ENCODE peak calls at places on chromosomes 12 and 14, in nine cellular contexts. One of them, this sample, is unnamed.

GRCh38 chr12:113577464-113578121 is 105.9 kb upstream of the LHX5 start:
- DNase-seq in Calu3: no peak
- DNase-seq in body of pancreas: no peak
- DNase-seq in B cell: no peak
- DNase-seq in WTC11: no peak
- DNase-seq in activated naive CD4-positive, alpha-beta T cell treated with anti-CD3 and anti-CD28 coated beads, Interleukin-2, amount 50 U/mL, for 72 hours: no peak
- DNase-seq in stimulated activated CD8-positive, alpha-beta memory T cell treated with anti-CD3 and anti-CD28 coated beads, Interleukin-4, amount 100 ng/mL, for 24 hours: no peak
- DNase-seq in stimulated activated naive CD8-positive, alpha-beta T cell treated with anti-CD3 and anti-CD28 coated beads, Interleukin-15, amount 100 ng/mL, for 72 hours: no peak
- DNase-seq in ELR: no peak
- DNase-seq in this sample: no peak

GRCh38 chr14:34331728-34332623 is 130.1 kb downstream of the SPTSSA start:
- DNase-seq in Calu3: peak; percentile 84
- DNase-seq in body of pancreas: peak; percentile 69
- DNase-seq in B cell: peak; percentile 43
- DNase-seq in WTC11: peak; percentile 80
- DNase-seq in activated naive CD4-positive, alpha-beta T cell treated with anti-CD3 and anti-CD28 coated beads, Interleukin-2, amount 50 U/mL, for 72 hours: peak; percentile 72
- DNase-seq in stimulated activated CD8-positive, alpha-beta memory T cell treated with anti-CD3 and anti-CD28 coated beads, Interleukin-4, amount 100 ng/mL, for 24 hours: peak; percentile 25
- DNase-seq in stimulated activated naive CD8-positive, alpha-beta T cell treated with anti-CD3 and anti-CD28 coated beads, Interleukin-15, amount 100 ng/mL, for 72 hours: peak; percentile 61
- DNase-seq in ELR: peak; percentile 64
- DNase-seq in this sample: peak; percentile 54

GRCh38 chr14:100297320-100298300 is 8.6 kb downstream of the SLC25A29 start:
- DNase-seq in Calu3: no peak
- DNase-seq in body of pancreas: peak; percentile 80
- DNase-seq in B cell: peak; percentile 82
- DNase-seq in WTC11: no peak
- DNase-seq in activated naive CD4-positive, alpha-beta T cell treated with anti-CD3 and anti-CD28 coated beads, Interleukin-2, amount 50 U/mL, for 72 hours: no peak
- DNase-seq in stimulated activated CD8-positive, alpha-beta memory T cell treated with anti-CD3 and anti-CD28 coated beads, Interleukin-4, amount 100 ng/mL, for 24 hours: no peak
- DNase-seq in stimulated activated naive CD8-positive, alpha-beta T cell treated with anti-CD3 and anti-CD28 coated beads, Interleukin-15, amount 100 ng/mL, for 72 hours: no peak
- DNase-seq in ELR: peak; percentile 47
- DNase-seq in this sample: no peak

GRCh38 chr14:69204753-69205152 is 13.5 kb downstream of the EXD2 start:
- DNase-seq in Calu3: no peak
- DNase-seq in body of pancreas: no peak
- DNase-seq in B cell: no peak
- DNase-seq in WTC11: no peak
- DNase-seq in activated naive CD4-positive, alpha-beta T cell treated with anti-CD3 and anti-CD28 coated beads, Interleukin-2, amount 50 U/mL, for 72 hours: no peak
- DNase-seq in stimulated activated CD8-positive, alpha-beta memory T cell treated with anti-CD3 and anti-CD28 coated beads, Interleukin-4, amount 100 ng/mL, for 24 hours: no peak
- DNase-seq in stimulated activated naive CD8-positive, alpha-beta T cell treated with anti-CD3 and anti-CD28 coated beads, Interleukin-15, amount 100 ng/mL, for 72 hours: no peak
- DNase-seq in ELR: peak; percentile 34
- DNase-seq in this sample: no peak

GRCh38 chr12:132238487-132239248 is 90.7 kb downstream of the GALNT9 start:
- DNase-seq in Calu3: peak; percentile 39
- DNase-seq in body of pancreas: no peak
- DNase-seq in B cell: no peak
- DNase-seq in WTC11: no peak
- DNase-seq in activated naive CD4-positive, alpha-beta T cell treated with anti-CD3 and anti-CD28 coated beads, Interleukin-2, amount 50 U/mL, for 72 hours: no peak
- DNase-seq in stimulated activated CD8-positive, alpha-beta memory T cell treated with anti-CD3 and anti-CD28 coated beads, Interleukin-4, amount 100 ng/mL, for 24 hours: no peak
- DNase-seq in stimulated activated naive CD8-positive, alpha-beta T cell treated with anti-CD3 and anti-CD28 coated beads, Interleukin-15, amount 100 ng/mL, for 72 hours: peak; percentile 23
- DNase-seq in ELR: no peak
- DNase-seq in this sample: no peak

GRCh38 chr14:87014854-87015253 is 978.1 kb downstream of the GALC start:
- DNase-seq in Calu3: no peak
- DNase-seq in body of pancreas: no peak
- DNase-seq in B cell: no peak
- DNase-seq in WTC11: no peak
- DNase-seq in activated naive CD4-positive, alpha-beta T cell treated with anti-CD3 and anti-CD28 coated beads, Interleukin-2, amount 50 U/mL, for 72 hours: no peak
- DNase-seq in stimulated activated CD8-positive, alpha-beta memory T cell treated with anti-CD3 and anti-CD28 coated beads, Interleukin-4, amount 100 ng/mL, for 24 hours: no peak
- DNase-seq in stimulated activated naive CD8-positive, alpha-beta T cell treated with anti-CD3 and anti-CD28 coated beads, Interleukin-15, amount 100 ng/mL, for 72 hours: no peak
- DNase-seq in ELR: no peak
- DNase-seq in this sample: peak; percentile 8

GRCh38 chr12:110804406-110804805 is 42.4 kb upstream of the CCDC63 start:
- DNase-seq in Calu3: no peak
- DNase-seq in body of pancreas: no peak
- DNase-seq in B cell: no peak
- DNase-seq in WTC11: no peak
- DNase-seq in activated naive CD4-positive, alpha-beta T cell treated with anti-CD3 and anti-CD28 coated beads, Interleukin-2, amount 50 U/mL, for 72 hours: no peak
- DNase-seq in stimulated activated CD8-positive, alpha-beta memory T cell treated with anti-CD3 and anti-CD28 coated beads, Interleukin-4, amount 100 ng/mL, for 24 hours: no peak
- DNase-seq in stimulated activated naive CD8-positive, alpha-beta T cell treated with anti-CD3 and anti-CD28 coated beads, Interleukin-15, amount 100 ng/mL, for 72 hours: no peak
- DNase-seq in ELR: no peak
- DNase-seq in this sample: no peak

GRCh38 chr14:29906256-29906885 is 21.3 kb downstream of the PRKD1 start:
- DNase-seq in Calu3: peak; percentile 57
- DNase-seq in body of pancreas: peak; percentile 65
- DNase-seq in B cell: no peak
- DNase-seq in WTC11: no peak
- DNase-seq in activated naive CD4-positive, alpha-beta T cell treated with anti-CD3 and anti-CD28 coated beads, Interleukin-2, amount 50 U/mL, for 72 hours: no peak
- DNase-seq in stimulated activated CD8-positive, alpha-beta memory T cell treated with anti-CD3 and anti-CD28 coated beads, Interleukin-4, amount 100 ng/mL, for 24 hours: no peak
- DNase-seq in stimulated activated naive CD8-positive, alpha-beta T cell treated with anti-CD3 and anti-CD28 coated beads, Interleukin-15, amount 100 ng/mL, for 72 hours: no peak
- DNase-seq in ELR: peak; percentile 47
- DNase-seq in this sample: no peak

GRCh38 chr12:12499909-12500604 is 62.6 kb downstream of the DUSP16 start:
- DNase-seq in Calu3: no peak
- DNase-seq in body of pancreas: no peak
- DNase-seq in B cell: no peak
- DNase-seq in WTC11: no peak
- DNase-seq in activated naive CD4-positive, alpha-beta T cell treated with anti-CD3 and anti-CD28 coated beads, Interleukin-2, amount 50 U/mL, for 72 hours: no peak
- DNase-seq in stimulated activated CD8-positive, alpha-beta memory T cell treated with anti-CD3 and anti-CD28 coated beads, Interleukin-4, amount 100 ng/mL, for 24 hours: no peak
- DNase-seq in stimulated activated naive CD8-positive, alpha-beta T cell treated with anti-CD3 and anti-CD28 coated beads, Interleukin-15, amount 100 ng/mL, for 72 hours: no peak
- DNase-seq in ELR: no peak
- DNase-seq in this sample: no peak

GRCh38 chr12:26275313-26276257 is 80.2 kb downstream of the SSPN start:
- DNase-seq in Calu3: no peak
- DNase-seq in body of pancreas: no peak
- DNase-seq in B cell: no peak
- DNase-seq in WTC11: no peak
- DNase-seq in activated naive CD4-positive, alpha-beta T cell treated with anti-CD3 and anti-CD28 coated beads, Interleukin-2, amount 50 U/mL, for 72 hours: no peak
- DNase-seq in stimulated activated CD8-positive, alpha-beta memory T cell treated with anti-CD3 and anti-CD28 coated beads, Interleukin-4, amount 100 ng/mL, for 24 hours: no peak
- DNase-seq in stimulated activated naive CD8-positive, alpha-beta T cell treated with anti-CD3 and anti-CD28 coated beads, Interleukin-15, amount 100 ng/mL, for 72 hours: no peak
- DNase-seq in ELR: peak; percentile 24
- DNase-seq in this sample: no peak

GRCh38 chr12:101166866-101167265 is 43.2 kb downstream of the SLC5A8 start:
- DNase-seq in Calu3: no peak
- DNase-seq in body of pancreas: no peak
- DNase-seq in B cell: no peak
- DNase-seq in WTC11: no peak
- DNase-seq in activated naive CD4-positive, alpha-beta T cell treated with anti-CD3 and anti-CD28 coated beads, Interleukin-2, amount 50 U/mL, for 72 hours: no peak
- DNase-seq in stimulated activated CD8-positive, alpha-beta memory T cell treated with anti-CD3 and anti-CD28 coated beads, Interleukin-4, amount 100 ng/mL, for 24 hours: no peak
- DNase-seq in stimulated activated naive CD8-positive, alpha-beta T cell treated with anti-CD3 and anti-CD28 coated beads, Interleukin-15, amount 100 ng/mL, for 72 hours: no peak
- DNase-seq in ELR: no peak
- DNase-seq in this sample: no peak

GRCh38 chr12:91274886-91275285 is 92.3 kb upstream of the DCN start:
- DNase-seq in Calu3: no peak
- DNase-seq in body of pancreas: peak; percentile 47
- DNase-seq in B cell: no peak
- DNase-seq in WTC11: no peak
- DNase-seq in activated naive CD4-positive, alpha-beta T cell treated with anti-CD3 and anti-CD28 coated beads, Interleukin-2, amount 50 U/mL, for 72 hours: no peak
- DNase-seq in stimulated activated CD8-positive, alpha-beta memory T cell treated with anti-CD3 and anti-CD28 coated beads, Interleukin-4, amount 100 ng/mL, for 24 hours: no peak
- DNase-seq in stimulated activated naive CD8-positive, alpha-beta T cell treated with anti-CD3 and anti-CD28 coated beads, Interleukin-15, amount 100 ng/mL, for 72 hours: no peak
- DNase-seq in ELR: no peak
- DNase-seq in this sample: no peak

GRCh38 chr12:25812295-25812694 is 146.2 kb upstream of the RASSF8 start:
- DNase-seq in Calu3: no peak
- DNase-seq in body of pancreas: no peak
- DNase-seq in B cell: no peak
- DNase-seq in WTC11: no peak
- DNase-seq in activated naive CD4-positive, alpha-beta T cell treated with anti-CD3 and anti-CD28 coated beads, Interleukin-2, amount 50 U/mL, for 72 hours: no peak
- DNase-seq in stimulated activated CD8-positive, alpha-beta memory T cell treated with anti-CD3 and anti-CD28 coated beads, Interleukin-4, amount 100 ng/mL, for 24 hours: no peak
- DNase-seq in stimulated activated naive CD8-positive, alpha-beta T cell treated with anti-CD3 and anti-CD28 coated beads, Interleukin-15, amount 100 ng/mL, for 72 hours: no peak
- DNase-seq in ELR: no peak
- DNase-seq in this sample: no peak

GRCh38 chr12:28963554-28963953 is 185.5 kb upstream of the FAR2 start:
- DNase-seq in Calu3: no peak
- DNase-seq in body of pancreas: no peak
- DNase-seq in B cell: no peak
- DNase-seq in WTC11: no peak
- DNase-seq in activated naive CD4-positive, alpha-beta T cell treated with anti-CD3 and anti-CD28 coated beads, Interleukin-2, amount 50 U/mL, for 72 hours: no peak
- DNase-seq in stimulated activated CD8-positive, alpha-beta memory T cell treated with anti-CD3 and anti-CD28 coated beads, Interleukin-4, amount 100 ng/mL, for 24 hours: no peak
- DNase-seq in stimulated activated naive CD8-positive, alpha-beta T cell treated with anti-CD3 and anti-CD28 coated beads, Interleukin-15, amount 100 ng/mL, for 72 hours: no peak
- DNase-seq in ELR: peak; percentile 18
- DNase-seq in this sample: peak; percentile 47

GRCh38 chr12:46388427-46388992 is 15.9 kb upstream of the SLC38A2 start:
- DNase-seq in Calu3: no peak
- DNase-seq in body of pancreas: no peak
- DNase-seq in B cell: peak; percentile 59
- DNase-seq in WTC11: no peak
- DNase-seq in activated naive CD4-positive, alpha-beta T cell treated with anti-CD3 and anti-CD28 coated beads, Interleukin-2, amount 50 U/mL, for 72 hours: no peak
- DNase-seq in stimulated activated CD8-positive, alpha-beta memory T cell treated with anti-CD3 and anti-CD28 coated beads, Interleukin-4, amount 100 ng/mL, for 24 hours: no peak
- DNase-seq in stimulated activated naive CD8-positive, alpha-beta T cell treated with anti-CD3 and anti-CD28 coated beads, Interleukin-15, amount 100 ng/mL, for 72 hours: no peak
- DNase-seq in ELR: peak; percentile 69
- DNase-seq in this sample: no peak

GRCh38 chr12:125256537-125256936 is 191.3 kb downstream of the AACS start:
- DNase-seq in Calu3: no peak
- DNase-seq in body of pancreas: no peak
- DNase-seq in B cell: no peak
- DNase-seq in WTC11: no peak
- DNase-seq in activated naive CD4-positive, alpha-beta T cell treated with anti-CD3 and anti-CD28 coated beads, Interleukin-2, amount 50 U/mL, for 72 hours: no peak
- DNase-seq in stimulated activated CD8-positive, alpha-beta memory T cell treated with anti-CD3 and anti-CD28 coated beads, Interleukin-4, amount 100 ng/mL, for 24 hours: no peak
- DNase-seq in stimulated activated naive CD8-positive, alpha-beta T cell treated with anti-CD3 and anti-CD28 coated beads, Interleukin-15, amount 100 ng/mL, for 72 hours: no peak
- DNase-seq in ELR: no peak
- DNase-seq in this sample: no peak

GRCh38 chr14:69043007-69043444 is 63.9 kb upstream of the ACTN1 start:
- DNase-seq in Calu3: no peak
- DNase-seq in body of pancreas: peak; percentile 72
- DNase-seq in B cell: no peak
- DNase-seq in WTC11: no peak
- DNase-seq in activated naive CD4-positive, alpha-beta T cell treated with anti-CD3 and anti-CD28 coated beads, Interleukin-2, amount 50 U/mL, for 72 hours: no peak
- DNase-seq in stimulated activated CD8-positive, alpha-beta memory T cell treated with anti-CD3 and anti-CD28 coated beads, Interleukin-4, amount 100 ng/mL, for 24 hours: no peak
- DNase-seq in stimulated activated naive CD8-positive, alpha-beta T cell treated with anti-CD3 and anti-CD28 coated beads, Interleukin-15, amount 100 ng/mL, for 72 hours: no peak
- DNase-seq in ELR: no peak
- DNase-seq in this sample: no peak

GRCh38 chr12:26798013-26798412 is 35.0 kb downstream of the ITPR2 start:
- DNase-seq in Calu3: no peak
- DNase-seq in body of pancreas: no peak
- DNase-seq in B cell: no peak
- DNase-seq in WTC11: no peak
- DNase-seq in activated naive CD4-positive, alpha-beta T cell treated with anti-CD3 and anti-CD28 coated beads, Interleukin-2, amount 50 U/mL, for 72 hours: no peak
- DNase-seq in stimulated activated CD8-positive, alpha-beta memory T cell treated with anti-CD3 and anti-CD28 coated beads, Interleukin-4, amount 100 ng/mL, for 24 hours: no peak
- DNase-seq in stimulated activated naive CD8-positive, alpha-beta T cell treated with anti-CD3 and anti-CD28 coated beads, Interleukin-15, amount 100 ng/mL, for 72 hours: no peak
- DNase-seq in ELR: no peak
- DNase-seq in this sample: no peak

GRCh38 chr12:97404549-97404948 is 58.1 kb upstream of the RMST start:
- DNase-seq in Calu3: peak; percentile 64
- DNase-seq in body of pancreas: peak; percentile 47
- DNase-seq in B cell: no peak
- DNase-seq in WTC11: peak; percentile 65
- DNase-seq in activated naive CD4-positive, alpha-beta T cell treated with anti-CD3 and anti-CD28 coated beads, Interleukin-2, amount 50 U/mL, for 72 hours: peak; percentile 3
- DNase-seq in stimulated activated CD8-positive, alpha-beta memory T cell treated with anti-CD3 and anti-CD28 coated beads, Interleukin-4, amount 100 ng/mL, for 24 hours: no peak
- DNase-seq in stimulated activated naive CD8-positive, alpha-beta T cell treated with anti-CD3 and anti-CD28 coated beads, Interleukin-15, amount 100 ng/mL, for 72 hours: peak; percentile 9
- DNase-seq in ELR: peak; percentile 26
- DNase-seq in this sample: peak; percentile 45

GRCh38 chr12:1576410-1577240 is 17.8 kb downstream of the FBXL14 start:
- DNase-seq in Calu3: no peak
- DNase-seq in body of pancreas: peak; percentile 40
- DNase-seq in B cell: no peak
- DNase-seq in WTC11: no peak
- DNase-seq in activated naive CD4-positive, alpha-beta T cell treated with anti-CD3 and anti-CD28 coated beads, Interleukin-2, amount 50 U/mL, for 72 hours: no peak
- DNase-seq in stimulated activated CD8-positive, alpha-beta memory T cell treated with anti-CD3 and anti-CD28 coated beads, Interleukin-4, amount 100 ng/mL, for 24 hours: no peak
- DNase-seq in stimulated activated naive CD8-positive, alpha-beta T cell treated with anti-CD3 and anti-CD28 coated beads, Interleukin-15, amount 100 ng/mL, for 72 hours: no peak
- DNase-seq in ELR: no peak
- DNase-seq in this sample: no peak

GRCh38 chr14:50670196-50670875 is 2.2 kb upstream of the SAV1 start:
- DNase-seq in Calu3: peak; percentile 29
- DNase-seq in body of pancreas: no peak
- DNase-seq in B cell: no peak
- DNase-seq in WTC11: no peak
- DNase-seq in activated naive CD4-positive, alpha-beta T cell treated with anti-CD3 and anti-CD28 coated beads, Interleukin-2, amount 50 U/mL, for 72 hours: no peak
- DNase-seq in stimulated activated CD8-positive, alpha-beta memory T cell treated with anti-CD3 and anti-CD28 coated beads, Interleukin-4, amount 100 ng/mL, for 24 hours: no peak
- DNase-seq in stimulated activated naive CD8-positive, alpha-beta T cell treated with anti-CD3 and anti-CD28 coated beads, Interleukin-15, amount 100 ng/mL, for 72 hours: no peak
- DNase-seq in ELR: peak; percentile 41
- DNase-seq in this sample: peak; percentile 23

GRCh38 chr12:56988207-56988739 is 18.1 kb downstream of the ZBTB39 start:
- DNase-seq in Calu3: no peak
- DNase-seq in body of pancreas: no peak
- DNase-seq in B cell: no peak
- DNase-seq in WTC11: no peak
- DNase-seq in activated naive CD4-positive, alpha-beta T cell treated with anti-CD3 and anti-CD28 coated beads, Interleukin-2, amount 50 U/mL, for 72 hours: no peak
- DNase-seq in stimulated activated CD8-positive, alpha-beta memory T cell treated with anti-CD3 and anti-CD28 coated beads, Interleukin-4, amount 100 ng/mL, for 24 hours: no peak
- DNase-seq in stimulated activated naive CD8-positive, alpha-beta T cell treated with anti-CD3 and anti-CD28 coated beads, Interleukin-15, amount 100 ng/mL, for 72 hours: no peak
- DNase-seq in ELR: no peak
- DNase-seq in this sample: no peak

GRCh38 chr14:74456684-74457083 is 30.7 kb upstream of the SYNDIG1L start:
- DNase-seq in Calu3: no peak
- DNase-seq in body of pancreas: no peak
- DNase-seq in B cell: no peak
- DNase-seq in WTC11: no peak
- DNase-seq in activated naive CD4-positive, alpha-beta T cell treated with anti-CD3 and anti-CD28 coated beads, Interleukin-2, amount 50 U/mL, for 72 hours: no peak
- DNase-seq in stimulated activated CD8-positive, alpha-beta memory T cell treated with anti-CD3 and anti-CD28 coated beads, Interleukin-4, amount 100 ng/mL, for 24 hours: no peak
- DNase-seq in stimulated activated naive CD8-positive, alpha-beta T cell treated with anti-CD3 and anti-CD28 coated beads, Interleukin-15, amount 100 ng/mL, for 72 hours: no peak
- DNase-seq in ELR: no peak
- DNase-seq in this sample: no peak

GRCh38 chr12:114479831-114480230 is 73.9 kb upstream of the TBX5 start:
- DNase-seq in Calu3: peak; percentile 3
- DNase-seq in body of pancreas: no peak
- DNase-seq in B cell: no peak
- DNase-seq in WTC11: peak; percentile 49
- DNase-seq in activated naive CD4-positive, alpha-beta T cell treated with anti-CD3 and anti-CD28 coated beads, Interleukin-2, amount 50 U/mL, for 72 hours: no peak
- DNase-seq in stimulated activated CD8-positive, alpha-beta memory T cell treated with anti-CD3 and anti-CD28 coated beads, Interleukin-4, amount 100 ng/mL, for 24 hours: no peak
- DNase-seq in stimulated activated naive CD8-positive, alpha-beta T cell treated with anti-CD3 and anti-CD28 coated beads, Interleukin-15, amount 100 ng/mL, for 72 hours: no peak
- DNase-seq in ELR: peak; percentile 3
- DNase-seq in this sample: no peak

GRCh38 chr14:93943052-93943451 is 15.9 kb downstream of the FAM181A start:
- DNase-seq in Calu3: peak; percentile 19
- DNase-seq in body of pancreas: no peak
- DNase-seq in B cell: no peak
- DNase-seq in WTC11: no peak
- DNase-seq in activated naive CD4-positive, alpha-beta T cell treated with anti-CD3 and anti-CD28 coated beads, Interleukin-2, amount 50 U/mL, for 72 hours: no peak
- DNase-seq in stimulated activated CD8-positive, alpha-beta memory T cell treated with anti-CD3 and anti-CD28 coated beads, Interleukin-4, amount 100 ng/mL, for 24 hours: no peak
- DNase-seq in stimulated activated naive CD8-positive, alpha-beta T cell treated with anti-CD3 and anti-CD28 coated beads, Interleukin-15, amount 100 ng/mL, for 72 hours: no peak
- DNase-seq in ELR: peak; percentile 84
- DNase-seq in this sample: peak; percentile 74

GRCh38 chr12:49098035-49098451 is 3.4 kb upstream of the DHH start:
- DNase-seq in Calu3: peak; percentile 33
- DNase-seq in body of pancreas: peak; percentile 52
- DNase-seq in B cell: peak; percentile 66
- DNase-seq in WTC11: peak; percentile 87
- DNase-seq in activated naive CD4-positive, alpha-beta T cell treated with anti-CD3 and anti-CD28 coated beads, Interleukin-2, amount 50 U/mL, for 72 hours: peak; percentile 71
- DNase-seq in stimulated activated CD8-positive, alpha-beta memory T cell treated with anti-CD3 and anti-CD28 coated beads, Interleukin-4, amount 100 ng/mL, for 24 hours: peak; percentile 42
- DNase-seq in stimulated activated naive CD8-positive, alpha-beta T cell treated with anti-CD3 and anti-CD28 coated beads, Interleukin-15, amount 100 ng/mL, for 72 hours: peak; percentile 56
- DNase-seq in ELR: peak; percentile 53
- DNase-seq in this sample: no peak

GRCh38 chr14:93100570-93100969 is 15.2 kb downstream of the ITPK1 start:
- DNase-seq in Calu3: no peak
- DNase-seq in body of pancreas: no peak
- DNase-seq in B cell: no peak
- DNase-seq in WTC11: no peak
- DNase-seq in activated naive CD4-positive, alpha-beta T cell treated with anti-CD3 and anti-CD28 coated beads, Interleukin-2, amount 50 U/mL, for 72 hours: no peak
- DNase-seq in stimulated activated CD8-positive, alpha-beta memory T cell treated with anti-CD3 and anti-CD28 coated beads, Interleukin-4, amount 100 ng/mL, for 24 hours: no peak
- DNase-seq in stimulated activated naive CD8-positive, alpha-beta T cell treated with anti-CD3 and anti-CD28 coated beads, Interleukin-15, amount 100 ng/mL, for 72 hours: no peak
- DNase-seq in ELR: no peak
- DNase-seq in this sample: no peak

GRCh38 chr12:111842556-111843396 is 748 bp downstream of the MAPKAPK5 start:
- DNase-seq in Calu3: peak; percentile 31
- DNase-seq in body of pancreas: peak; percentile 6
- DNase-seq in B cell: no peak
- DNase-seq in WTC11: peak; percentile 18
- DNase-seq in activated naive CD4-positive, alpha-beta T cell treated with anti-CD3 and anti-CD28 coated beads, Interleukin-2, amount 50 U/mL, for 72 hours: peak; percentile 41
- DNase-seq in stimulated activated CD8-positive, alpha-beta memory T cell treated with anti-CD3 and anti-CD28 coated beads, Interleukin-4, amount 100 ng/mL, for 24 hours: peak; percentile 21
- DNase-seq in stimulated activated naive CD8-positive, alpha-beta T cell treated with anti-CD3 and anti-CD28 coated beads, Interleukin-15, amount 100 ng/mL, for 72 hours: peak; percentile 46
- DNase-seq in ELR: peak; percentile 49
- DNase-seq in this sample: peak; percentile 14

GRCh38 chr12:105292705-105293104 is 37.8 kb upstream of the C12orf75 start:
- DNase-seq in Calu3: no peak
- DNase-seq in body of pancreas: no peak
- DNase-seq in B cell: no peak
- DNase-seq in WTC11: no peak
- DNase-seq in activated naive CD4-positive, alpha-beta T cell treated with anti-CD3 and anti-CD28 coated beads, Interleukin-2, amount 50 U/mL, for 72 hours: no peak
- DNase-seq in stimulated activated CD8-positive, alpha-beta memory T cell treated with anti-CD3 and anti-CD28 coated beads, Interleukin-4, amount 100 ng/mL, for 24 hours: no peak
- DNase-seq in stimulated activated naive CD8-positive, alpha-beta T cell treated with anti-CD3 and anti-CD28 coated beads, Interleukin-15, amount 100 ng/mL, for 72 hours: no peak
- DNase-seq in ELR: peak; percentile 60
- DNase-seq in this sample: no peak

GRCh38 chr12:23621910-23622309 is 327.6 kb downstream of the SOX5 start:
- DNase-seq in Calu3: no peak
- DNase-seq in body of pancreas: no peak
- DNase-seq in B cell: no peak
- DNase-seq in WTC11: no peak
- DNase-seq in activated naive CD4-positive, alpha-beta T cell treated with anti-CD3 and anti-CD28 coated beads, Interleukin-2, amount 50 U/mL, for 72 hours: no peak
- DNase-seq in stimulated activated CD8-positive, alpha-beta memory T cell treated with anti-CD3 and anti-CD28 coated beads, Interleukin-4, amount 100 ng/mL, for 24 hours: no peak
- DNase-seq in stimulated activated naive CD8-positive, alpha-beta T cell treated with anti-CD3 and anti-CD28 coated beads, Interleukin-15, amount 100 ng/mL, for 72 hours: no peak
- DNase-seq in ELR: no peak
- DNase-seq in this sample: peak; percentile 21

GRCh38 chr12:79933580-79934264 is 1.2 kb downstream of the PPP1R12A start:
- DNase-seq in Calu3: no peak
- DNase-seq in body of pancreas: no peak
- DNase-seq in B cell: peak; percentile 40
- DNase-seq in WTC11: no peak
- DNase-seq in activated naive CD4-positive, alpha-beta T cell treated with anti-CD3 and anti-CD28 coated beads, Interleukin-2, amount 50 U/mL, for 72 hours: no peak
- DNase-seq in stimulated activated CD8-positive, alpha-beta memory T cell treated with anti-CD3 and anti-CD28 coated beads, Interleukin-4, amount 100 ng/mL, for 24 hours: no peak
- DNase-seq in stimulated activated naive CD8-positive, alpha-beta T cell treated with anti-CD3 and anti-CD28 coated beads, Interleukin-15, amount 100 ng/mL, for 72 hours: no peak
- DNase-seq in ELR: peak; percentile 32
- DNase-seq in this sample: peak; percentile 4